ENCODE peak calls at places on chromosome 9, in seven cellular contexts. S, M, A, R, B, J and C are unnamed samples.

GRCh38 chr9:31639444-31639843 is 745.0 kb upstream of the ACO1 start:
- DNase-seq in S (no peak), M (no peak), A (no peak), R (no peak), B (no peak), J (no peak), C (no peak)

GRCh38 chr9:133474215-133474614 is 4.7 kb downstream of the SLC2A6 start:
- DNase-seq in S (no peak), M (no peak), A (no peak), R (no peak), B (no peak), J (peak), C (no peak)

GRCh38 chr9:133274236-133275104 is 531 bp downstream of the ABO start:
- DNase-seq in S (no peak), M (no peak), A (no peak), R (no peak), B (no peak), J (no peak), C (no peak)

GRCh38 chr9:109907400-109907799 is 127.4 kb downstream of the PALM2AKAP2 start:
- DNase-seq in S (no peak), M (no peak), A (no peak), R (peak), B (no peak), J (no peak), C (no peak)

GRCh38 chr9:35385042-35385441 is 104.9 kb upstream of the RUSC2 start:
- DNase-seq in S (no peak), M (no peak), A (peak), R (no peak), B (no peak), J (no peak), C (no peak)

GRCh38 chr9:136651859-136652258 is 10.9 kb upstream of the EGFL7 start:
- DNase-seq in S (no peak), M (no peak), A (no peak), R (no peak), B (no peak), J (no peak), C (no peak)

GRCh38 chr9:68619636-68620035 is 79.0 kb upstream of the TMEM252 start:
- DNase-seq in S (no peak), M (no peak), A (no peak), R (no peak), B (no peak), J (no peak), C (no peak)

GRCh38 chr9:136326061-136326776 is 1.1 kb upstream of the GPSM1 start:
- DNase-seq in S (no peak), M (no peak), A (peak), R (no peak), B (no peak), J (no peak), C (no peak)

GRCh38 chr9:78572266-78572665 is 275.3 kb downstream of the PSAT1 start:
- DNase-seq in S (no peak), M (no peak), A (no peak), R (no peak), B (no peak), J (no peak), C (no peak)